ENCODE peak calls at places on chromosomes 12 and 14, in five cellular contexts. T is H9, P is mesendoderm, X is IMR-90, Z is H1. A is an unnamed sample.
A peak's percentile ranks its signal among the peaks of the same experiment; 100 is the strongest.

GRCh38 chr14:85087201-85087600 is 442.7 kb upstream of the FLRT2 start:
- DNase-seq in T (no peak), P (no peak), X (peak; percentile 38), Z (no peak), A (no peak)

GRCh38 chr12:32116897-32117296 is 10.2 kb downstream of the BICD1 start:
- DNase-seq in T (peak; percentile 0), P (no peak), X (peak; percentile 65), Z (no peak), A (no peak)

GRCh38 chr14:77066555-77067172 is 31.4 kb upstream of the CIPC start:
- DNase-seq in T (no peak), P (no peak), X (no peak), Z (no peak), A (no peak)

GRCh38 chr12:68976304-68976915 is 43.4 kb upstream of the CPM start:
- DNase-seq in T (no peak), P (no peak), X (no peak), Z (no peak), A (no peak)

GRCh38 chr14:42174357-42174756 is 567.7 kb downstream of the LRFN5 start:
- DNase-seq in T (no peak), P (no peak), X (no peak), Z (no peak), A (no peak)

GRCh38 chr14:61343991-61344405 is 22.6 kb downstream of the PRKCH start:
- DNase-seq in T (no peak), P (no peak), X (no peak), Z (no peak), A (no peak)

GRCh38 chr12:130498589-130499385 is 161.1 kb downstream of the PIWIL1 start:
- DNase-seq in T (no peak), P (no peak), X (no peak), Z (no peak), A (no peak)

GRCh38 chr12:30145351-30146017 is 361.7 kb upstream of the TMTC1 start:
- DNase-seq in T (no peak), P (no peak), X (no peak), Z (no peak), A (no peak)

GRCh38 chr14:31745741-31746140 is 184.5 kb downstream of the NUBPL start:
- DNase-seq in T (no peak), P (peak; percentile 6), X (no peak), Z (no peak), A (no peak)

GRCh38 chr12:639566-639965 is 23.7 kb downstream of the NINJ2 start:
- DNase-seq in T (no peak), P (no peak), X (no peak), Z (no peak), A (no peak)

GRCh38 chr14:58805605-58806358 is 168.0 kb downstream of the DACT1 start:
- DNase-seq in T (no peak), P (no peak), X (peak; percentile 44), Z (no peak), A (no peak)

GRCh38 chr12:63151061-63151897 is at the start of gene AVPR1A:
- DNase-seq in T (peak; percentile 40), P (peak; percentile 45), X (no peak), Z (peak; percentile 67), A (no peak)

GRCh38 chr14:69820991-69821390 is 23.9 kb upstream of the SLC10A1 start:
- DNase-seq in T (no peak), P (no peak), X (no peak), Z (no peak), A (no peak)

GRCh38 chr14:23660290-23661226 is 24.4 kb downstream of the DHRS2 start:
- DNase-seq in T (peak; percentile 19), P (no peak), X (no peak), Z (no peak), A (no peak)

GRCh38 chr12:124655317-124656213 is 88.2 kb upstream of the NCOR2 start:
- DNase-seq in T (peak; percentile 89), P (peak; percentile 93), X (peak; percentile 93), Z (peak; percentile 72), A (peak; percentile 35)

GRCh38 chr14:58955294-58955821 is 233.1 kb upstream of the DAAM1 start:
- DNase-seq in T (no peak), P (peak; percentile 77), X (peak; percentile 41), Z (no peak), A (no peak)

GRCh38 chr14:24307575-24308341 is at the start of gene CIDEB:
- DNase-seq in T (peak; percentile 68), P (peak; percentile 71), X (peak; percentile 43), Z (peak; percentile 86), A (peak; percentile 53)

GRCh38 chr12:33180921-33181320 is 258.7 kb downstream of the SYT10 start:
- DNase-seq in T (no peak), P (peak; percentile 46), X (no peak), Z (no peak), A (no peak)

GRCh38 chr12:128258866-128259555 is 8.0 kb upstream of the TMEM132C start:
- DNase-seq in T (peak; percentile 44), P (peak; percentile 16), X (no peak), Z (no peak), A (no peak)

GRCh38 chr14:55580401-55581010 is 499 bp downstream of the KTN1 start:
- DNase-seq in T (peak; percentile 44), P (no peak), X (no peak), Z (no peak), A (peak; percentile 50)

GRCh38 chr14:100546051-100546443 is 41.2 kb downstream of the BEGAIN start:
- DNase-seq in T (no peak), P (no peak), X (no peak), Z (peak; percentile 67), A (no peak)

GRCh38 chr14:99699071-99699760 is 15.1 kb downstream of the CYP46A1 start:
- DNase-seq in T (no peak), P (no peak), X (no peak), Z (peak; percentile 22), A (no peak)

GRCh38 chr12:25034676-25035075 is 85.8 kb upstream of the BCAT1 start:
- DNase-seq in T (no peak), P (no peak), X (no peak), Z (no peak), A (no peak)

GRCh38 chr12:10632226-10632625 is 18.8 kb upstream of the MAGOHB start:
- DNase-seq in T (no peak), P (peak; percentile 73), X (peak; percentile 31), Z (no peak), A (no peak)

GRCh38 chr14:36973806-36974442 is 198.5 kb downstream of the SLC25A21 start:
- DNase-seq in T (no peak), P (no peak), X (peak; percentile 83), Z (no peak), A (no peak)

GRCh38 chr14:100695423-100695738 is 31.3 kb upstream of the DLK1 start:
- DNase-seq in T (no peak), P (no peak), X (no peak), Z (no peak), A (no peak)

GRCh38 chr14:30874120-30874998 is at the start of gene COCH:
- DNase-seq in T (peak; percentile 61), P (peak; percentile 79), X (no peak), Z (peak; percentile 79), A (peak; percentile 56)

GRCh38 chr14:54538055-54538454 is 28.3 kb downstream of the CGRRF1 start:
- DNase-seq in T (no peak), P (no peak), X (no peak), Z (no peak), A (no peak)
- H3K23ac ChIP-seq in T (no peak overlapping the region), P (no peak overlapping the region), X (no peak overlapping the region), Z (no peak overlapping the region), A (no peak overlapping the region)

DNA sequence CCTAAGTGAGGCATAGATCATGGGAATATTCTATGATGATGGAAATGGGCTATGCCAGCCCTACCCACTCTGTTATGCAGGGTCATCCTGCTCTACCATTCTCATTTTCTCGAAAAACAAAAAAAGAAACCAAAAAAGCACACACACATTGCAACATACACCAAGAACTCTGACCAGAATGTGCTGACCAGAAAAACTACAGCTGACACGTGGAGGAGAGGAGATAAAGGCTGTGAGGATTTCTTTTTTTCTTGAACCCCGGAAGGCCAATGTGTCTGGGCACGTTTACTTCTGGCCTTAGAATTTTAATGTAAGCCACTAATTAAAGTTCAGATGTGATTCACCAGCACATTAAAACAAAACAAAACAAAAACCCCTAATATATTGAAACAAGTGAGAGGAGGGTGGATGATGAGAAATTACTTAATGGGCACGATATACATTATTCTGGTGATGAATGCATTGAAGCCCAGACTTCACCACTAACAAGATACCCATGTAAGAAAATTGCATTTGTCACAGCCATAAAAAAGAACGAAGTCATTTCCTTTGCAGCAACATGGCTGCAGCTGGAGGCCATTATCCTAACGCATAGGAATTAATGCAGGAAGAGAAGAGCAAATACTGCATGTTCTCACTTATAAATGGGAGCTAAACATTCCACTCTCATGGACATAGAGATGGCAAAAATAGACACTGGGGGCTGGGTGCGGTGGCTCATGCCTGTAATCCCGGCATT is 66.3 kb upstream of the PLEKHG3 start:
- DNase-seq in T (no peak), P (peak; percentile 17), X (no peak), Z (no peak), A (no peak)
- H3K79me1 ChIP-seq in T (no peaks in the 10 kb centered on the region), P (no peaks in the 10 kb centered on the region), X (no peaks in the 10 kb centered on the region), Z (no peaks in the 10 kb centered on the region), A (no peaks in the 10 kb centered on the region)

GRCh38 chr12:52052471-52053186 is 1.4 kb downstream of the NR4A1 start:
- DNase-seq in T (peak; percentile 19), P (peak; percentile 17), X (peak; percentile 47), Z (no peak), A (no peak)

GRCh38 chr12:52049688-52050087 is 1.6 kb upstream of the NR4A1 start:
- DNase-seq in T (no peak), P (no peak), X (no peak), Z (no peak), A (no peak)

GRCh38 chr12:52050116-52050770 is 999 bp upstream of the NR4A1 start:
- DNase-seq in T (peak; percentile 73), P (peak; percentile 44), X (peak; percentile 50), Z (peak; percentile 57), A (no peak)

GRCh38 chr12:52049286-52049685 is 2.0 kb upstream of the NR4A1 start:
- DNase-seq in T (no peak), P (no peak), X (no peak), Z (no peak), A (no peak)

GRCh38 chr12:52050771-52051541 is at the start of gene NR4A1:
- DNase-seq in T (peak; percentile 94), P (peak; percentile 89), X (peak; percentile 95), Z (peak; percentile 87), A (peak; percentile 93)
- H3K23ac ChIP-seq in T (no peak within 1 kb of the TSS), P (peak within 1 kb of the TSS; percentile 89), X (peak within 1 kb of the TSS; percentile 77), Z (no peak within 1 kb of the TSS), A (peak within 1 kb of the TSS; percentile 76)

DNA sequence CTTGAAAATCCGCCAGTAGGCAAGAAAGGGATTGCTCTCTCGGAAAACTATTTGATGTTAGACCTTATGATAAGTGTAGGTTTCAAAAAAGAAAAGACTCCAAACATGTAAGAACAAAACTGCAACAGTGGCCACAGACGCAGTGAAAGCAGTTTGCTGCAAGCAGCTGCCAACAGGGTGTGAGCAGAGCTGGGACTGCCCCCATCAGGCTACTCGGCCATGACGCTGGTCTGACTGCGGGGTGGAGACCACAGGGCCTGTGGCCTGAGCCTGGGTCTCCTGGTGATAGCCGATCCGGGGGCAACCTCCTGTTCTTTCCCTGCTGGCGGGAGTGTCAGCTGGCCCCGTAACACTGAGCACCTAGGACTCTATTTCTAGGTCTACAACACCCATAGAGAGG is 63.2 kb downstream of the AMN start:
- DNase-seq in T (no peak), P (no peak), X (no peak), Z (no peak), A (no peak)
- H3K79me1 ChIP-seq in T (no peaks in the 10 kb centered on the region), P (peaks cover 8% of the 10 kb centered on the region), X (peaks cover 20% of the 10 kb centered on the region), Z (no peaks in the 10 kb centered on the region), A (peaks cover 2% of the 10 kb centered on the region)

GRCh38 chr12:43840338-43840737 is 4.5 kb downstream of the TMEM117 start:
- DNase-seq in T (no peak), P (no peak), X (no peak), Z (no peak), A (no peak)
- H3K23ac ChIP-seq in T (no peak overlapping the region), P (no peak overlapping the region), X (peak overlapping the region; percentile 25), Z (no peak overlapping the region), A (no peak overlapping the region)